ENCODE peak calls at places on chromosomes 16 and 17, in ten cellular contexts. E, L, R, F, S, A, P, Y, O and G are unnamed samples.

GRCh38 chr17:72373910-72374741 is 253.3 kb downstream of the SOX9 start:
- DNase-seq in F (no peak), S (no peak), P (no peak), A (peak), L (peak), Y (no peak), R (no peak), E (no peak), O (no peak), G (no peak)

GRCh38 chr16:56600398-56600999 is 7.9 kb upstream of the MT2A start:
- DNase-seq in P (peak), O (peak), Y (peak), A (peak), F (peak), L (peak), R (no peak), S (no peak), E (peak), G (peak)

GRCh38 chr16:49398761-49399160 is 25.2 kb downstream of the C16orf78 start:
- DNase-seq in A (no peak), E (no peak), Y (no peak), P (no peak), S (no peak), L (no peak), R (no peak), O (no peak), F (no peak), G (no peak)

GRCh38 chr17:50893183-50893993 is 27.2 kb upstream of the TOB1 start:
- DNase-seq in P (peak), Y (no peak), S (no peak), O (no peak), F (no peak), E (no peak), L (no peak), A (no peak), R (no peak), G (peak)

GRCh38 chr17:4068918-4069317 is 73.9 kb downstream of the ZZEF1 start:
- DNase-seq in O (no peak), A (no peak), S (no peak), P (no peak), R (no peak), E (no peak), F (no peak), L (no peak), Y (no peak), G (no peak)

GRCh38 chr16:21186326-21186691 is 25.1 kb downstream of the ZP2 start:
- DNase-seq in O (no peak), R (no peak), P (no peak), L (no peak), S (no peak), A (no peak), F (no peak), E (no peak), Y (no peak), G (no peak)

GRCh38 chr16:11726008-11726407 is 16.6 kb downstream of the TXNDC11 start:
- DNase-seq in S (no peak), F (peak), L (no peak), O (no peak), Y (no peak), R (no peak), E (no peak), A (no peak), P (peak), G (no peak)

GRCh38 chr16:2520097-2520783 is at the start of gene AMDHD2:
- DNase-seq in Y (peak), O (peak), R (peak), L (peak), A (peak), S (peak), F (peak), P (peak), E (peak), G (peak)

GRCh38 chr17:56710986-56711385 is 117.5 kb downstream of the NOG start:
- DNase-seq in P (no peak), S (no peak), L (no peak), R (no peak), O (no peak), Y (peak), E (no peak), A (no peak), F (no peak), G (no peak)

GRCh38 chr17:77647531-77647930 is 311.0 kb upstream of the TNRC6C start:
- DNase-seq in L (no peak), O (no peak), P (no peak), A (no peak), F (no peak), E (no peak), S (no peak), Y (no peak), R (no peak), G (no peak)

GRCh38 chr17:67503184-67503583 is 126.1 kb downstream of the PITPNC1 start:
- DNase-seq in A (no peak), Y (no peak), O (no peak), F (no peak), P (peak), S (peak), L (no peak), E (no peak), R (no peak), G (peak)

GRCh38 chr16:22425036-22425801 is 50.8 kb upstream of the CDR2 start:
- DNase-seq in R (peak), O (no peak), A (no peak), E (no peak), P (no peak), F (no peak), Y (no peak), S (no peak), L (no peak), G (no peak)

GRCh38 chr16:20334396-20334795 is 7.1 kb upstream of the GP2 start:
- DNase-seq in L (no peak), E (no peak), P (no peak), O (no peak), S (no peak), F (no peak), Y (no peak), R (no peak), A (no peak), G (no peak)

GRCh38 chr16:3119701-3120408 is 7.5 kb downstream of the ZNF205 start:
- DNase-seq in P (no peak), F (no peak), O (no peak), R (no peak), L (no peak), A (no peak), S (no peak), Y (no peak), E (no peak), G (no peak)

GRCh38 chr17:57548421-57549385 is 196.4 kb downstream of the CCDC182 start:
- DNase-seq in A (no peak), O (no peak), S (no peak), L (no peak), Y (no peak), P (no peak), R (no peak), F (no peak), E (peak), G (no peak)

GRCh38 chr16:56013962-56014552 is 138.9 kb upstream of the CES5A start:
- DNase-seq in L (peak), R (no peak), P (peak), O (no peak), E (peak), A (no peak), S (peak), F (peak), Y (no peak), G (peak)

GRCh38 chr17:35774499-35774898 is 13.8 kb downstream of the C17orf50 start:
- DNase-seq in O (no peak), S (no peak), Y (no peak), L (no peak), E (no peak), A (no peak), R (no peak), F (no peak), P (no peak), G (no peak)

GRCh38 chr17:53032861-53033271 is 789.9 kb upstream of the KIF2B start:
- DNase-seq in Y (no peak), P (peak), R (no peak), L (peak), S (no peak), A (peak), F (peak), O (peak), E (peak), G (peak)

GRCh38 chr17:79090503-79091372 is 16.1 kb downstream of the ENGASE start:
- DNase-seq in Y (no peak), F (peak), S (no peak), O (no peak), E (no peak), L (no peak), A (no peak), P (no peak), R (no peak), G (no peak)

GRCh38 chr16:19757762-19758595 is 39.9 kb downstream of the IQCK start:
- DNase-seq in F (no peak), E (no peak), A (peak), S (no peak), O (peak), Y (no peak), L (no peak), R (peak), P (no peak), G (no peak)

GRCh38 chr17:9987779-9988585 is 82.9 kb upstream of the RCVRN start:
- DNase-seq in Y (peak), F (no peak), O (no peak), A (no peak), S (peak), L (peak), R (no peak), E (peak), P (peak), G (peak)

GRCh38 chr16:85578599-85578948 is 34.5 kb upstream of the GSE1 start:
- DNase-seq in E (no peak), O (no peak), Y (no peak), S (no peak), F (no peak), L (no peak), R (no peak), P (no peak), A (no peak), G (no peak)

GRCh38 chr16:73669535-73670274 is 621.8 kb upstream of the ZFHX3 start:
- DNase-seq in L (no peak), O (no peak), P (no peak), A (peak), R (no peak), E (no peak), F (no peak), S (no peak), Y (no peak), G (no peak)

GRCh38 chr17:73536700-73537680 is 107.3 kb downstream of the SDK2 start:
- DNase-seq in O (peak), S (no peak), P (no peak), R (no peak), L (peak), A (peak), F (no peak), E (no peak), Y (no peak), G (no peak)

GRCh38 chr16:67013823-67014640 is 14.9 kb upstream of the CBFB start:
- DNase-seq in F (peak), A (peak), L (peak), E (peak), R (peak), P (peak), Y (peak), O (peak), S (peak), G (peak)

GRCh38 chr17:73703216-73703615 is 59.0 kb upstream of the SDK2 start:
- DNase-seq in F (no peak), A (no peak), Y (no peak), O (no peak), E (no peak), R (no peak), S (no peak), P (no peak), L (no peak), G (no peak)

GRCh38 chr17:79843475-79843916 is 4.3 kb upstream of the CBX4 start:
- DNase-seq in O (no peak), S (no peak), Y (no peak), A (no peak), E (no peak), R (no peak), P (no peak), F (no peak), L (no peak), G (no peak)

GRCh38 chr17:73359987-73360410 is 48.2 kb upstream of the CDC42EP4 start:
- DNase-seq in S (no peak), Y (no peak), R (no peak), F (no peak), O (no peak), L (no peak), P (peak), A (peak), E (no peak), G (peak)

GRCh38 chr17:62704381-62704971 is 77.0 kb downstream of the MRC2 start:
- DNase-seq in A (peak), L (peak), E (no peak), S (no peak), R (no peak), O (no peak), F (no peak), P (peak), Y (peak), G (peak)